ENCODE peak calls at places on chromosome 18, in eight cellular contexts. I is tibial artery, E is AG04449, G is lung, S is pancreas, N is heart left ventricle, Z is esophagus squamous epithelium, W is epithelial cell of esophagus. P is an unnamed sample.

GRCh38 chr18:48667276-48668254 is 128.7 kb downstream of the CTIF start:
- DNase-seq in I (no peak), E (no peak), G (no peak), S (no peak), N (no peak), Z (no peak), W (no peak), P (no peak)

GRCh38 chr18:13530879-13531387 is 195.4 kb downstream of the FAM210A start:
- DNase-seq in I (peak), E (peak), G (no peak), S (peak), N (no peak), Z (no peak), W (no peak), P (peak)

GRCh38 chr18:59813942-59814341 is 85.9 kb upstream of the PMAIP1 start:
- DNase-seq in I (no peak), E (no peak), G (no peak), S (no peak), N (no peak), Z (no peak), W (no peak), P (no peak)

GRCh38 chr18:7778181-7778580 is 211.1 kb downstream of the PTPRM start:
- DNase-seq in I (no peak), E (no peak), G (no peak), S (no peak), N (no peak), Z (no peak), W (no peak), P (no peak)

GRCh38 chr18:13266208-13267100 is 47.9 kb downstream of the LDLRAD4 start:
- DNase-seq in I (peak), E (no peak), G (no peak), S (no peak), N (peak), Z (no peak), W (no peak), P (no peak)

GRCh38 chr18:48142994-48143393 is 212.5 kb upstream of the SMAD2 start:
- DNase-seq in I (no peak), E (no peak), G (no peak), S (no peak), N (no peak), Z (no peak), W (no peak), P (no peak)

GRCh38 chr18:11955299-11956029 is 25.8 kb upstream of the IMPA2 start:
- DNase-seq in I (no peak), E (no peak), G (peak), S (peak), N (peak), Z (no peak), W (peak), P (peak)

GRCh38 chr18:62784966-62785413 is 69.6 kb downstream of the PHLPP1 start:
- DNase-seq in I (peak), E (peak), G (no peak), S (no peak), N (no peak), Z (no peak), W (no peak), P (no peak)

GRCh38 chr18:8802031-8802679 is 96.8 kb downstream of the MTCL1 start:
- DNase-seq in I (no peak), E (no peak), G (no peak), S (no peak), N (no peak), Z (no peak), W (no peak), P (no peak)

GRCh38 chr18:8561123-8561905 is 47.9 kb upstream of the RAB12 start:
- DNase-seq in I (no peak), E (no peak), G (no peak), S (no peak), N (peak), Z (no peak), W (no peak), P (no peak)

GRCh38 chr18:2906522-2907458 is 60.0 kb downstream of the EMILIN2 start:
- DNase-seq in I (no peak), E (no peak), G (no peak), S (peak), N (peak), Z (no peak), W (no peak), P (no peak)

GRCh38 chr18:50429207-50429948 is 54.5 kb downstream of the SKA1 start:
- DNase-seq in I (no peak), E (no peak), G (no peak), S (peak), N (no peak), Z (no peak), W (peak), P (no peak)

GRCh38 chr18:48607049-48607984 is 68.5 kb downstream of the CTIF start:
- DNase-seq in I (peak), E (peak), G (peak), S (no peak), N (peak), Z (no peak), W (no peak), P (peak)

GRCh38 chr18:8705941-8706544 is 687 bp downstream of the MTCL1 start:
- DNase-seq in I (no peak), E (no peak), G (no peak), S (peak), N (peak), Z (no peak), W (peak), P (no peak)

GRCh38 chr18:55657572-55658331 is 69.8 kb upstream of the TCF4 start:
- DNase-seq in I (no peak), E (no peak), G (no peak), S (no peak), N (no peak), Z (no peak), W (no peak), P (no peak)

GRCh38 chr18:37422116-37422515 is 143.5 kb downstream of the CELF4 start:
- DNase-seq in I (no peak), E (no peak), G (no peak), S (no peak), N (no peak), Z (no peak), W (no peak), P (no peak)

GRCh38 chr18:44609210-44609941 is 71.3 kb upstream of the SETBP1 start:
- DNase-seq in I (no peak), E (no peak), G (no peak), S (no peak), N (no peak), Z (no peak), W (peak), P (no peak)

GRCh38 chr18:36993068-36993467 is 164.1 kb downstream of the KIAA1328 start:
- DNase-seq in I (no peak), E (peak), G (no peak), S (no peak), N (no peak), Z (no peak), W (peak), P (peak)

GRCh38 chr18:47746615-47747014 is 183.8 kb downstream of the SMAD2 start:
- DNase-seq in I (no peak), E (no peak), G (no peak), S (no peak), N (no peak), Z (no peak), W (no peak), P (no peak)

DNA sequence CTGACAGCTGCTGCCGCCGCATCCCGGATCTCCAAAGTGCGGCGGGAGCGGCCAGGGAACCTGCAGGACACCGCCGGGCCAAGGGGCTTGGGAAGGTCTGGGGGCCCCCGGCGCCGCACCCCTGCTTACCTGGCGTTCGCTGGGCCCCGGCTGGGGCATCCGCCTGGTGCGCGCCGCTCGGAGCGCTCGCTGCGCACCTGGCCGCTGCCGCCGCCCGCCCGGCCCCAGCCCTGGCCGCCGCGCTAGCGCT is 321 bp downstream of the ATP8B1 start:
- DNase-seq in I (no peak), E (no peak), G (no peak), S (no peak), N (no peak), Z (no peak), W (no peak), P (no peak)
- H3K4me3 ChIP-seq in I (peak), E (peak), G (peak), S (peak), N (peak), Z (peak), W (peak), P (peak)

GRCh38 chr18:42563995-42564394 is 551.5 kb downstream of the RIT2 start:
- DNase-seq in I (no peak), E (no peak), G (no peak), S (no peak), N (no peak), Z (no peak), W (no peak), P (no peak)
- TF ChIP-seq CTCF in I (no peak), E (no peak), G (no peak), S (no peak), N (no peak), Z (no peak), W (no peak), P (no peak)

DNA sequence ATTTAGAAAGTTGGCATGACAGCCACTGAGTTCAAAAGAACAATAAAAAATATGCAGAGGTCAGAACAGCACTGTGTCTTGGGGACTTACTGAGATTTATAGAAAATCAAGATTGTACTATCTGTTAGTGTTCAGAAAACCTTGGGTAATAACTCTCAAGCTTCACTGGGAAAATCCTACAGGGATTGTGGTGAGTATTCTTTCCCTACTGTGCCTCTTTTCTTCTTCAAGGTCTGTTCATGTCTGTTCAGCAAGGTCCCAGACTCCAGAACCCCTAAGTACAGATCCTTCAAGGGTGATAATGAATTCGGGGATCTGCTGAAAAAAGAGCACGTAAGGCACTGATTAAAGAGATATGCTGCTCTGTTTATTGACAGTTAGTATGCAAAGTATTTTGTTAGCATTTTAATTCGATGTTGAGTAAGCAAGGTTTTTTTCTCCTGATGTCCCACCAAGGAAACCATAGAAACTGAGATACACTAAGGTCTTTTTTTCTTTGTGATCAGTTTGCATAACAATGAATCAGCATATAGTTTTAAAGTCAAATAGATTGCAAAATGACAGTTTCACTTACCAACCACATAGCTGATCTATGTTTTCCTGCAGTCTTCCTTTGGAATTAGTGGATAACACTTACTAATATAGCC is 249.8 kb downstream of the DSEL start:
- DNase-seq in I (no peak), E (no peak), G (no peak), S (no peak), N (no peak), Z (no peak), W (peak), P (peak)
- H3K4me3 ChIP-seq in I (no peak), E (no peak), G (no peak), S (no peak), N (no peak), Z (no peak), W (no peak), P (no peak)

GRCh38 chr18:72530622-72531021 is 13.5 kb downstream of the CBLN2 start:
- DNase-seq in I (no peak), E (no peak), G (no peak), S (no peak), N (no peak), Z (no peak), W (peak), P (no peak)
- TF ChIP-seq CTCF in I (no peak), E (no peak), G (no peak), S (no peak), N (no peak), Z (no peak), W (no peak), P (peak)

DNA sequence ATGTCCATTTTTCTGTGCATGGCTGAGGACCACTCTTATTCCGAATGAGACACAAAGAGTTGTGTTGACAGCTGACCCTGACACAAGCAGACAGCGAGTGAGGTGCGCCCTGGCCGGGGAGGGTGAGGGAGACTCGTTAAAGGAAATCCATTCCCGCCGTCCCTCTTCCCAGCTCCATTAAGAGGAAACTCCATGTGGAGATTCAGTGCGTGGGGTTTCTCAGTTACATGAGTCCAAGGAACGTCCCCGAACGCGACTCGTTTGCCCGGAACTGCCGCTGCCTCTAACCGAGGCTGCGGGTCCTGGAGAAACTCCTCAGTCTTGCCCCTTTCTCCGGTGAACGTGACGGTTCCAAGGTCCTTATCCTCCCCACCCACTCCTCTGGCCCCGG is 1.0 kb downstream of the GREB1L start:
- DNase-seq in I (no peak), E (no peak), G (no peak), S (no peak), N (no peak), Z (no peak), W (peak), P (no peak)
- H3K4me3 ChIP-seq in I (peak), E (peak), G (peak), S (peak), N (peak), Z (peak), W (peak), P (no peak)